ENCODE peak calls at places on chromosomes 6 and 20, in four cellular contexts. H is GM23338, F is K562, E is HepG2. T is an unnamed sample.

GRCh38 chr20:31603822-31604566 is 1.1 kb upstream of the ID1 start:
- DNase-seq in E (peak), F (peak), H (peak), T (peak)

GRCh38 chr20:33305591-33306057 is 22.6 kb downstream of the BPIFB1 start:
- DNase-seq in F (no peak), H (no peak), E (no peak), T (no peak)

GRCh38 chr6:119308994-119309657 is 40.4 kb downstream of the MAN1A1 start:
- DNase-seq in H (no peak), E (peak), F (no peak), T (peak)

GRCh38 chr6:1393641-1394283 is 4.4 kb downstream of the FOXF2 start:
- DNase-seq in E (no peak), H (peak), F (no peak), T (no peak)

GRCh38 chr6:39923394-39923793 is 10.9 kb downstream of the MOCS1 start:
- DNase-seq in E (no peak), H (no peak), F (no peak), T (no peak)

GRCh38 chr20:10565191-10565921 is 108.4 kb downstream of the JAG1 start:
- DNase-seq in F (no peak), E (peak), H (no peak), T (no peak)

GRCh38 chr20:14336667-14337066 is 745 bp downstream of the FLRT3 start:
- DNase-seq in H (peak), E (peak), F (no peak), T (no peak)

GRCh38 chr20:56515657-56516381 is 8.7 kb upstream of the FAM209A start:
- DNase-seq in H (no peak), E (no peak), F (peak), T (no peak)

GRCh38 chr6:83867527-83868161 is 8.2 kb downstream of the CYB5R4 start:
- DNase-seq in F (peak), H (peak), E (no peak), T (no peak)

GRCh38 chr6:3592371-3592941 is 135.6 kb upstream of the SLC22A23 start:
- DNase-seq in F (no peak), E (peak), H (no peak), T (no peak)

GRCh38 chr20:44714701-44715494 is at the start of gene CCN5:
- DNase-seq in H (no peak), E (peak), F (peak), T (no peak)

GRCh38 chr6:33213166-33213988 is 5.1 kb downstream of the RING1 start:
- DNase-seq in F (no peak), H (peak), E (no peak), T (no peak)
- H3K4me3 ChIP-seq in F (no peak), H (peak), E (peak), T (peak)

DNA sequence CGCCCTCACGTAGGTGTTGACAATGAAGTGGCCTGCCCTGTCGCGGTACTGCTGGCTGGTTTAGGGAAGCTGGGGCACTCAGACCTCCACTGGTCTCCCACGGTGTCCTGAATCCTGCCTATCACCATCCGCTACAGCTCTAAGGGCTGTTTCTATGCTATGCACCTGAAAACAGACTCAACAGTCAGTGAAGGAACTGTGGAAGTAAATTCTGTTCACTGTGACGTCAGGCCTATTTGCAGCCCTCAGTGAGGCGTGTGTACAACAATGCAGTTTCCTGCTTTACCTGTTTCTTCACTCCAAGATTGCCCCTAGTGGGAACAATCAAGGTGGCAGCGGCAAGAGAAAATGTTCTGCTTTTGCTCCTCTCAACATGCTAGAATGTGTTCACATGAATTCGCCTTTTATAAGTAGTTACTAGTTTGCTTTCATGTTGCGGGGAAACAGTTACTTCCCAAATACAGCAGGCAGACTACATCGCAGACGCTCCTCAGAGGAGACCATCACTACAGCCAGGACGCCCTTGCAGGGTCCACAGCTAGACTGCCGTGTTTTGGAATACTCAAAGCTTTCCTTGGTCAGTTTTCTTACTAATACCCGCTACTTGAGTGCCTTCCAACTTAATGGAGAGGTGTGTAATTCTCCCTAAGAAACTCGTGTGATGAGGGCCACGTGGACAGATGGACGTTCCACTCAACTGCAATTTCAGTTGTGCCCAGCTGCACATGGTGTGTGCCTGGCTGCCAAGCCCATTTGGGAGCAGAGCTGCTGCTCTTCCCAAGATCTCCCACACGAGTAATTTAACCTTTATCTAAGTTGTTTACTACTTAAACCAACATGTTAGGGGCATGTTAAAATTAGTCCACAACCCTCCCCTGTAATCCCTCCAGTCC is 25.4 kb downstream of the DIDO1 start:
- DNase-seq in H (peak), E (peak), F (peak), T (no peak)
- TF ChIP-seq POLR2AphosphoS5 in H (no peak), E (no peak), F (peak), T (no peak)

GRCh38 chr20:7696311-7696710 is 243.9 kb downstream of the HAO1 start:
- DNase-seq in E (no peak), H (no peak), F (no peak), T (no peak)

GRCh38 chr20:7693761-7694160 is 246.5 kb downstream of the HAO1 start:
- DNase-seq in H (no peak), F (no peak), E (no peak), T (no peak)

GRCh38 chr20:7692478-7692877 is 247.8 kb downstream of the HAO1 start:
- DNase-seq in F (no peak), H (no peak), E (no peak), T (no peak)

GRCh38 chr20:7695622-7696021 is 244.6 kb downstream of the HAO1 start:
- DNase-seq in E (no peak), H (no peak), F (no peak), T (no peak)

DNA sequence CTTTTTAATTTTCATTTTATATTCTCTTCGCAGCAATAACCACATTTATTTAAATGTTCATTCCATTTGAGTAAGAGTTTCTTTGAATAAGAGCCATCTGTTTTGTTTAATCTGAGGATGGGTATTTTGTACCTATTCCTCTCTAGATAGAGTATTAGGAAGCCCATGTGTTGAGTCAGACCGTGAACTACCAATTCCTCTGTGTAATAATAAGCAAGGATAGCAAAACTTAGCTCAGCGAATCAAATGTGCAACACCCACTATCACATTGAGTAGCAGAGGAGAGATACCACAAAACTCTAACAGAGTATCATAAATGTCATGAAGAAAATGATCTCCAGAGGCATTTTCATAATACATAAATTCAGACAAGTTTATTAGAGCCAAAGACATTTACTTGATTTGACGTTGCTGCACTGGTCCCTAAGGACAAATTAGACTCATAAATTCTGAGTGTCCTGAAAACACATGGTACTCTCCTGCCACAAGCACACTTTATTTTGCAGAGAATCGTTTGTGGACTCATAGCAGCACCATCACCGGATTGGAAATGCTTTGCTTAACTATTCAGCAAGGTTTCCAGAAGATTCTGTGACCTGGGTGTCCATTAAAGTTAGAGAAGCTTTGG is 245.2 kb downstream of the HAO1 start:
- DNase-seq in H (no peak), E (no peak), F (no peak), T (no peak)
- TF ChIP-seq EZH2 in H (no peak), E (no peak), F (no peak), T (no peak)

DNA sequence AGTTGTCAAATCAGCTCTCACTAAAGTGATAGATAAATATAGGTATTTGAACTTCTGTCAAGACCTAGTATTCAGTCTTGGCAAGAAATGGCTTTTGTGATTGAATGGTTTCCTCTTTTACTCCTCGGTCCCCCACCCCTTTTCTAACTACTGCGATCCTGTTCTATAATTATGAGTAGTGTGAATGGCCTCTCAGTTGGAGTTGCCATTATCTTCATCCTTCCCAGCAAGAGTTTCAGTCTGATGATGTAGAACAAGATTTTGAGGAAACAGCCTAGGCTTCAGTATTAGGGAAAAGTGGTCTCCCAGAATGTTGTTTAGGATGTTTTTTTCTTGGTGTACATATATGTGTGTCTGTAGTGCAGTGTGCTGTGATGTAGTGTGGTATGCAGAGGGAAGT is 179.9 kb upstream of the MMS22L start:
- DNase-seq in H (no peak), E (no peak), F (no peak), T (no peak)
- H3K4me3 ChIP-seq in H (no peak), E (no peak), F (no peak), T (no peak)

DNA sequence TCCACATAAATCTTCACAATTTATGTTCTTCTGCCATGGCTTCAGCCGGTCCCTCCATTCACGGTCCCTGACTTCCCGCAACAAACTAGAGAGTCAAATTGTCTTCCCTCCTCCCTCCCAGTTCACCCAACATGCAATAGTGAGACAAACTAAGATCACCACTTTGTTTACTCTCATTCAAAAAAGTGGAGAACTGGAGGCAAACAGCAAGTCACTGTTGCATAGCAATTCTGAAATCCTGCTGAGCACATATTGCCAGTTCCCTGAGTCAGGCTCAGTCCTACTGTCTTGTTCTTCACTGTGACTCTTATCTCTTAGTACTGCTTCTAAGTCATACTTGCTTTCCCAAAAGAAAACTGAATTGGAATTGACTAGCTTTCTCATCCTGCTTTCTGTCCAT is 287.2 kb upstream of the SASH1 start:
- DNase-seq in E (no peak), H (no peak), F (peak), T (no peak)
- TF ChIP-seq POLR2AphosphoS5 in E (no peak), H (no peak), F (no peak), T (no peak)

GRCh38 chr20:36153204-36153603 is 1.3 kb upstream of the EPB41L1 start:
- DNase-seq in F (no peak), E (no peak), H (no peak), T (no peak)

GRCh38 chr20:36155629-36155971 is 1.1 kb downstream of the EPB41L1 start:
- DNase-seq in H (no peak), F (no peak), E (no peak), T (no peak)

GRCh38 chr20:36152266-36152665 is 2.3 kb upstream of the EPB41L1 start:
- DNase-seq in H (no peak), F (no peak), E (no peak), T (no peak)

GRCh38 chr20:36154696-36155628 is at the start of gene EPB41L1:
- DNase-seq in E (no peak), F (no peak), H (peak), T (no peak)

DNA sequence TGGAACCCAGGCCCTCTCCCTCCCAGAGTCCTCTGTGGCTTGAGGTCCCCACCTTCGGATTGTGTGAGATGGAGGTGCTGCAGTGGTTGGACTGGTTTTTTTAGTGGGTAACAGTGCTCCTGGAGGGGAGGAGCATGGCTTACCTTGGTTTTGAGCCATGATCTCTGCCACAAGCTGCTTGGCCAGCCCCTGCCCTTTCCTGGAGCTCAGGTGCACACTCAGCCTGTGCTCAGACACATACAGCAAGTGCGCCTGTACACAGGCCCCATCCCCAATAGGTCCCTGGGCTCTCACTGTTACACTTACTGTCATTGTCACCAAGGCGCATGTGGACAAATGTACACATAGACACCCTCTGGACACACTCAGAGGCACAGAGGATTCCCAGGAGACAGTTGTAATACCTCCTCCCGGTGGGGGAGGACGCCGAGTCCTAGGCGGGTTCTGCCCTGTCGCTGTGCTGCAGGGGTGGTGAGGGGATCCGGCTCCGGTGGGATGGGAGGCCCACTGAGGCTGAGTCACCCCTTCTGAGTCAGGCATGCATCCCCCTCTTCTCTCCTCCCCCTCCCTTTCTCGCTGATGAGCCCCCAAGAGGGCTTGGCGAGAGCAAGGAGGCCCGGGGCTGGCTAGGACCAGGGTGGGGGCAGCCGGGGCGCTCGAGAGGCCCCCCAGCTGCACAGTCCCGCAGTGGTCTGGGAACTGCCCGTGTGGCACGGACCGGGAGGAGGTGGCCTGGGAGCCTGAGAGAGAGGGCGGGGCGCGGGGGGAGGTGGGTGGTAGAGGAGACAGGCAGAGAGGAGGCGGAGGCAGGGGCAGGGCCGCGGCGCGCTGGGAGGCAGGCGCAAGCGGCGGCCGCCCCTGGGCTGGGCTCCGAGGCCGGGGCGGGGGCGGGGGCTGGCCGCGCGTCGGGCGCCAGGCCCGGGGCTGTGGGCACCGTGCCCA is 515 bp upstream of the EPB41L1 start:
- DNase-seq in H (peak), E (peak), F (peak), T (no peak)
- TF ChIP-seq EZH2 in H (no peak), E (no peak), F (no peak), T (no peak)

GRCh38 chr6:79246891-79247290 is 12.4 kb upstream of the HMGN3 start:
- DNase-seq in F (no peak), H (no peak), E (no peak), T (no peak)
- H3K4me3 ChIP-seq in F (no peak), H (no peak), E (no peak), T (no peak)

T was measured in SK-N-MC.